ENCODE peak calls at places on chromosomes 11 and 22, in four cellular contexts. One of them, this sample, is unnamed.

GRCh38 chr22:38750104-38750503 is 5.7 kb downstream of the SUN2 start:
- DNase-seq in stimulated activated CD4-positive, alpha-beta T cell treated with anti-CD3 and anti-CD28 coated beads, Interleukin-15, amount 100 ng/mL, for 24 hours: no peak
- DNase-seq in adrenal gland: no peak
- DNase-seq in GM20000: no peak
- DNase-seq in this sample: no peak

GRCh38 chr22:47409501-47410275 is 647.2 kb downstream of the TBC1D22A start:
- DNase-seq in GM20000: no peak
- DNase-seq in adrenal gland: no peak
- DNase-seq in stimulated activated CD4-positive, alpha-beta T cell treated with anti-CD3 and anti-CD28 coated beads, Interleukin-15, amount 100 ng/mL, for 24 hours: no peak
- DNase-seq in this sample: no peak

GRCh38 chr11:9687736-9688494 is 24.0 kb downstream of the SWAP70 start:
- DNase-seq in GM20000: no peak
- DNase-seq in adrenal gland: no peak
- DNase-seq in stimulated activated CD4-positive, alpha-beta T cell treated with anti-CD3 and anti-CD28 coated beads, Interleukin-15, amount 100 ng/mL, for 24 hours: no peak
- DNase-seq in this sample: no peak

GRCh38 chr11:132898021-132898420 is 634.3 kb downstream of the OPCML start:
- DNase-seq in stimulated activated CD4-positive, alpha-beta T cell treated with anti-CD3 and anti-CD28 coated beads, Interleukin-15, amount 100 ng/mL, for 24 hours: no peak
- DNase-seq in adrenal gland: no peak
- DNase-seq in GM20000: no peak
- DNase-seq in this sample: no peak

GRCh38 chr11:124868322-124869274 is 3.4 kb downstream of the ROBO3 start:
- DNase-seq in stimulated activated CD4-positive, alpha-beta T cell treated with anti-CD3 and anti-CD28 coated beads, Interleukin-15, amount 100 ng/mL, for 24 hours: no peak
- DNase-seq in GM20000: no peak
- DNase-seq in adrenal gland: no peak
- DNase-seq in this sample: no peak

GRCh38 chr11:134780486-134781155 is 368.6 kb upstream of the B3GAT1 start:
- DNase-seq in stimulated activated CD4-positive, alpha-beta T cell treated with anti-CD3 and anti-CD28 coated beads, Interleukin-15, amount 100 ng/mL, for 24 hours: no peak
- DNase-seq in adrenal gland: no peak
- DNase-seq in GM20000: no peak
- DNase-seq in this sample: no peak

GRCh38 chr11:64313491-64314145 is 3.7 kb downstream of the TRMT112 start:
- DNase-seq in GM20000: no peak
- DNase-seq in adrenal gland: peak
- DNase-seq in stimulated activated CD4-positive, alpha-beta T cell treated with anti-CD3 and anti-CD28 coated beads, Interleukin-15, amount 100 ng/mL, for 24 hours: no peak
- DNase-seq in this sample: no peak

GRCh38 chr11:16080688-16081388 is 275.5 kb downstream of the SOX6 start:
- DNase-seq in GM20000: no peak
- DNase-seq in stimulated activated CD4-positive, alpha-beta T cell treated with anti-CD3 and anti-CD28 coated beads, Interleukin-15, amount 100 ng/mL, for 24 hours: no peak
- DNase-seq in adrenal gland: no peak
- DNase-seq in this sample: no peak

GRCh38 chr11:18371279-18371678 is 23.1 kb upstream of the LDHA start:
- DNase-seq in stimulated activated CD4-positive, alpha-beta T cell treated with anti-CD3 and anti-CD28 coated beads, Interleukin-15, amount 100 ng/mL, for 24 hours: no peak
- DNase-seq in GM20000: no peak
- DNase-seq in adrenal gland: no peak
- DNase-seq in this sample: no peak

GRCh38 chr11:79066456-79067354 is 374.1 kb downstream of the TENM4 start:
- DNase-seq in adrenal gland: no peak
- DNase-seq in GM20000: no peak
- DNase-seq in stimulated activated CD4-positive, alpha-beta T cell treated with anti-CD3 and anti-CD28 coated beads, Interleukin-15, amount 100 ng/mL, for 24 hours: no peak
- DNase-seq in this sample: no peak

GRCh38 chr11:124113890-124114289 is 1.4 kb upstream of the VWA5A start:
- DNase-seq in GM20000: no peak
- DNase-seq in stimulated activated CD4-positive, alpha-beta T cell treated with anti-CD3 and anti-CD28 coated beads, Interleukin-15, amount 100 ng/mL, for 24 hours: no peak
- DNase-seq in adrenal gland: no peak
- DNase-seq in this sample: no peak

GRCh38 chr11:119894916-119895315 is 165.9 kb upstream of the NECTIN1 start:
- DNase-seq in stimulated activated CD4-positive, alpha-beta T cell treated with anti-CD3 and anti-CD28 coated beads, Interleukin-15, amount 100 ng/mL, for 24 hours: no peak
- DNase-seq in GM20000: no peak
- DNase-seq in adrenal gland: no peak
- DNase-seq in this sample: no peak

GRCh38 chr22:46042786-46043185 is 65.8 kb upstream of the WNT7B start:
- DNase-seq in stimulated activated CD4-positive, alpha-beta T cell treated with anti-CD3 and anti-CD28 coated beads, Interleukin-15, amount 100 ng/mL, for 24 hours: no peak
- DNase-seq in adrenal gland: no peak
- DNase-seq in GM20000: no peak
- DNase-seq in this sample: no peak

GRCh38 chr11:128299132-128299726 is 288.1 kb downstream of the ETS1 start:
- DNase-seq in GM20000: no peak
- DNase-seq in stimulated activated CD4-positive, alpha-beta T cell treated with anti-CD3 and anti-CD28 coated beads, Interleukin-15, amount 100 ng/mL, for 24 hours: no peak
- DNase-seq in adrenal gland: no peak
- DNase-seq in this sample: peak

GRCh38 chr11:68583047-68583446 is 101.3 kb upstream of the GAL start:
- DNase-seq in stimulated activated CD4-positive, alpha-beta T cell treated with anti-CD3 and anti-CD28 coated beads, Interleukin-15, amount 100 ng/mL, for 24 hours: no peak
- DNase-seq in GM20000: no peak
- DNase-seq in adrenal gland: no peak
- DNase-seq in this sample: no peak

GRCh38 chr22:11066458-11067285 is 4461.3 kb upstream of the OR11H1 start:
- DNase-seq in GM20000: peak
- DNase-seq in adrenal gland: no peak
- DNase-seq in stimulated activated CD4-positive, alpha-beta T cell treated with anti-CD3 and anti-CD28 coated beads, Interleukin-15, amount 100 ng/mL, for 24 hours: no peak
- DNase-seq in this sample: no peak

GRCh38 chr11:2103666-2104523 is 35.3 kb downstream of the IGF2 start:
- DNase-seq in GM20000: no peak
- DNase-seq in adrenal gland: no peak
- DNase-seq in stimulated activated CD4-positive, alpha-beta T cell treated with anti-CD3 and anti-CD28 coated beads, Interleukin-15, amount 100 ng/mL, for 24 hours: no peak
- DNase-seq in this sample: no peak

GRCh38 chr11:113431746-113432145 is 43.5 kb downstream of the DRD2 start:
- DNase-seq in adrenal gland: no peak
- DNase-seq in GM20000: no peak
- DNase-seq in stimulated activated CD4-positive, alpha-beta T cell treated with anti-CD3 and anti-CD28 coated beads, Interleukin-15, amount 100 ng/mL, for 24 hours: no peak
- DNase-seq in this sample: no peak

GRCh38 chr22:36689583-36689982 is 14.0 kb downstream of the CACNG2 start:
- DNase-seq in GM20000: no peak
- DNase-seq in stimulated activated CD4-positive, alpha-beta T cell treated with anti-CD3 and anti-CD28 coated beads, Interleukin-15, amount 100 ng/mL, for 24 hours: no peak
- DNase-seq in adrenal gland: peak
- DNase-seq in this sample: no peak

GRCh38 chr11:21427750-21428149 is 758.4 kb downstream of the NELL1 start:
- DNase-seq in stimulated activated CD4-positive, alpha-beta T cell treated with anti-CD3 and anti-CD28 coated beads, Interleukin-15, amount 100 ng/mL, for 24 hours: no peak
- DNase-seq in GM20000: no peak
- DNase-seq in adrenal gland: no peak
- DNase-seq in this sample: no peak

GRCh38 chr22:30187726-30188407 is 58.7 kb downstream of the LIF start:
- DNase-seq in GM20000: no peak
- DNase-seq in stimulated activated CD4-positive, alpha-beta T cell treated with anti-CD3 and anti-CD28 coated beads, Interleukin-15, amount 100 ng/mL, for 24 hours: no peak
- DNase-seq in adrenal gland: no peak
- DNase-seq in this sample: no peak

GRCh38 chr11:79087238-79087956 is 353.4 kb downstream of the TENM4 start:
- DNase-seq in GM20000: no peak
- DNase-seq in adrenal gland: no peak
- DNase-seq in stimulated activated CD4-positive, alpha-beta T cell treated with anti-CD3 and anti-CD28 coated beads, Interleukin-15, amount 100 ng/mL, for 24 hours: no peak
- DNase-seq in this sample: no peak

GRCh38 chr11:80960331-80961095 is 1519.7 kb upstream of the TENM4 start:
- DNase-seq in GM20000: no peak
- DNase-seq in adrenal gland: no peak
- DNase-seq in stimulated activated CD4-positive, alpha-beta T cell treated with anti-CD3 and anti-CD28 coated beads, Interleukin-15, amount 100 ng/mL, for 24 hours: no peak
- DNase-seq in this sample: no peak

GRCh38 chr11:118911880-118912741 is 13.6 kb downstream of the BCL9L start:
- DNase-seq in adrenal gland: peak
- DNase-seq in stimulated activated CD4-positive, alpha-beta T cell treated with anti-CD3 and anti-CD28 coated beads, Interleukin-15, amount 100 ng/mL, for 24 hours: peak
- DNase-seq in GM20000: no peak
- DNase-seq in this sample: peak

GRCh38 chr11:86814775-86815174 is 14.4 kb downstream of the PRSS23 start:
- DNase-seq in stimulated activated CD4-positive, alpha-beta T cell treated with anti-CD3 and anti-CD28 coated beads, Interleukin-15, amount 100 ng/mL, for 24 hours: no peak
- DNase-seq in adrenal gland: no peak
- DNase-seq in GM20000: no peak
- DNase-seq in this sample: no peak